ENCODE peak calls at places on chromosomes 6 and 20, in four cellular contexts. A is A549, W is sigmoid colon, G is progenitor cell of endocrine pancreas. F is an unnamed sample.

GRCh38 chr20:63017826-63018411 is 11.2 kb upstream of the BHLHE23 start:
- DNase-seq in W (no peak), G (no peak), A (no peak), F (no peak)

GRCh38 chr20:39910536-39910935 is 778.5 kb downstream of the MAFB start:
- DNase-seq in A (no peak), G (no peak), W (peak), F (no peak)

GRCh38 chr20:44792794-44793193 is 17.6 kb downstream of the RIMS4 start:
- DNase-seq in G (no peak), A (no peak), W (no peak), F (no peak)

GRCh38 chr6:31792741-31793140 is 2.8 kb downstream of the VARS1 start:
- DNase-seq in G (no peak), A (no peak), W (no peak), F (peak)

GRCh38 chr20:50534567-50534966 is 24.4 kb downstream of the PTPN1 start:
- DNase-seq in A (no peak), G (no peak), W (no peak), F (no peak)

GRCh38 chr6:106084973-106085686 is 1.0 kb upstream of the PRDM1 start:
- DNase-seq in G (no peak), W (no peak), A (peak), F (no peak)

GRCh38 chr6:101853226-101853625 is 459.7 kb downstream of the GRIK2 start:
- DNase-seq in G (no peak), W (no peak), A (no peak), F (no peak)

GRCh38 chr20:49925901-49926454 is 10.2 kb upstream of the RNF114 start:
- DNase-seq in A (no peak), W (no peak), G (no peak), F (no peak)

GRCh38 chr6:167583412-167583811 is 243.3 kb upstream of the AFDN start:
- DNase-seq in W (no peak), A (no peak), G (no peak), F (no peak)

GRCh38 chr6:13615802-13616140 is 636 bp downstream of the NOL7 start:
- DNase-seq in W (peak), A (no peak), G (no peak), F (peak)

GRCh38 chr20:31811796-31812728 is 7.1 kb upstream of the MYLK2 start:
- DNase-seq in G (no peak), A (no peak), W (no peak), F (no peak)

GRCh38 chr20:22910287-22910852 is 124.7 kb upstream of the SSTR4 start:
- DNase-seq in A (no peak), G (no peak), W (no peak), F (no peak)

GRCh38 chr6:151016107-151016506 is 150.6 kb downstream of the MTHFD1L start:
- DNase-seq in G (no peak), W (no peak), A (no peak), F (no peak)

GRCh38 chr20:33693274-33693673 is 7.1 kb upstream of the E2F1 start:
- DNase-seq in G (no peak), A (no peak), W (no peak), F (no peak)

GRCh38 chr6:122491915-122492537 is 20.4 kb upstream of the SERINC1 start:
- DNase-seq in W (peak), A (peak), G (no peak), F (peak)

GRCh38 chr6:41072836-41073202 is at the start of gene NFYA:
- DNase-seq in W (no peak), A (no peak), G (no peak), F (peak)

GRCh38 chr6:161261797-161262196 is 12.1 kb downstream of the AGPAT4 start:
- DNase-seq in G (no peak), W (no peak), A (no peak), F (no peak)

GRCh38 chr6:73308712-73309533 is 45.2 kb downstream of the DPPA5 start:
- DNase-seq in W (no peak), G (no peak), A (peak), F (peak)

GRCh38 chr20:36467076-36467999 is 74.0 kb upstream of the MYL9 start:
- DNase-seq in A (peak), W (peak), G (no peak), F (peak)

GRCh38 chr6:24323632-24324337 is 34.1 kb downstream of the DCDC2 start:
- DNase-seq in A (no peak), W (no peak), G (no peak), F (no peak)

DNA sequence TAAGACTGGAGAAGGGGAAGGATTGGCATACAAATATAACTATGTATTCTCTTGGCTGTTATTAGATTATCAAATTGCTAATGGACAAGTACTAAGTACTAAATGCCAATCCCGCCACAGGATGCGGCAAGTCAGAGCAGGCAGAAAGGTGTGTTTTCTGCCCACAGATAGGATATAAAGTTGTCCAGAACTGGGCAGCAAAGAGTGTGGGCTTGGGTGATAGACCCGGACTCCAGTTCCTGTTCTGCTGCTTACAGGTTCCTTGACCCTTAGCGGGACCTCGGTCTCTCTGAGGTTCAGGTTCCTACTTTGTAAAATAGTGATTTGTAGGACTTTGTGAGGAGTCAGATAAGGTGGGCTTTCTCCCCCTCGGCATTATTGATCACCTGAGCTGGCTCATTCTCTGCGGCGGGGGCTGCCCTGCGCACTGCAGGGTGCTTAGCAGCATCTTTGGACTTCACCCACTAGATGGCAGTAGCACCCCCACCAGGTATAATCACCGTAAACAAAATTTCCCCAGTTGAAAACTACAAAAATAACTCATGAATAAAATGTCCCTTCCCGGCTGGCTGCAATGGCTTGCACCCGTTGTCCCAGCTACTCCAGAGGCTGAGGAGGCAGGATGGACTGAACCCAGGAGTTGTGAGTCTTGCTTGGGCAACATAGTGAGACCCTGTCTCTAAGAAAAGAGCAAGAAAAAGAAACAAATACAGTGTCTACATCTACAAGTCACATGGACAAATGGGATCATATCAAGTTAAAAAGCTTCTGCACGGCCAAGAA is 193.1 kb downstream of the DOK5 start:
- DNase-seq in W (no peak), G (peak), A (peak), F (peak)
- TF ChIP-seq CTCF in W (peak), G (peak), A (peak), F (peak)

GRCh38 chr6:145486306-145486705 is 249.0 kb downstream of the EPM2A start:
- DNase-seq in W (no peak), A (no peak), G (no peak), F (no peak)

GRCh38 chr6:145490068-145490467 is 245.3 kb downstream of the EPM2A start:
- DNase-seq in W (no peak), A (no peak), G (no peak), F (no peak)

GRCh38 chr6:145497006-145497405 is 238.3 kb downstream of the EPM2A start:
- DNase-seq in G (no peak), A (no peak), W (no peak), F (no peak)

GRCh38 chr6:145491126-145491525 is 244.2 kb downstream of the EPM2A start:
- DNase-seq in A (no peak), W (no peak), G (no peak), F (no peak)
- TF ChIP-seq CTCF in A (no peak), W (no peak), G (no peak), F (no peak)

GRCh38 chr6:109024784-109025183 is 69.9 kb downstream of the SESN1 start:
- DNase-seq in W (no peak), G (no peak), A (no peak), F (no peak)
- TF ChIP-seq CTCF in W (no peak), G (no peak), A (no peak), F (no peak)

GRCh38 chr6:111994791-111995190 is 59.1 kb upstream of the CCN6 start:
- DNase-seq in A (no peak), G (no peak), W (no peak), F (no peak)
- TF ChIP-seq CTCF in A (no peak), G (no peak), W (no peak), F (no peak)

DNA sequence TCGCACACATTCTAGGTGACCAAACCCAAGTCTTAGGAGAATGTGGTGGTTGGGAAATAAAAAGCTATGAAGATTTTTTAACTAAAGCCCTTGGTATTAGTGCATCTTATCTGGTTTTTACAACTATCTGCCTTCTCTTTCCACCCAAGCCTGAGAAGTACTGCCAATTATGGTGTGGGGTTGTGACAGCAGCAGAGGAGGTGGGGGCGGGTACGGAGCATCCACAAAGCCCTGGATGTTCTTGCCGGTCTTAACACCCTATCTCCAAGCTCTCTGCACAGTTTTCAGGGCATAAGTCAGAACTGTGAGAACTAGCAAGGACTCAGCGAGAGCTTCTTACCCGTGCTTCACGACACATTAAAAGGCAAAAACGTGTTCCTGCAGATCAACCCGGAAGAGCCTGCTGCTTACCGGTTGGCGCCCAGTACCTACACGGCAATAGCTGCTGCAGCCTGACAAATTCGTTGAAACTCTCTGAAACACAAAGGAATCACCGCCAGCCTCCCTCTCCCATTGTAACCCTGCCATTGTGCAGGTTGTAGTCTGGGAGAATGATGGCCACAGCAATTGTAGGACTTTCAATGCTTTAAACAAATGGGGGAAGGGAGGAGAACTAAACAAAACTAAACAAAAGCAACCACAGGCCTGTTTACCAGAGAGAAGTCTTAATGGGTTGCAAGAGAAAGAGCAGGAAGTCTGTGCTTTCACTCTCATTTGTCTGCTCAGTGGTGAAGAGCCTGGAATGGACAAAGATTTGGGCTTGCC is 461.1 kb upstream of the JARID2 start:
- DNase-seq in A (no peak), W (no peak), G (no peak), F (no peak)
- TF ChIP-seq CTCF in A (no peak), W (no peak), G (no peak), F (no peak)

F was measured in Calu3.